ENCODE peak calls at places on chromosomes 5 and 9, in four cellular contexts. J is left ventricle myocardium inferior, S is sigmoid colon, P is small intestine. X is an unnamed sample.

GRCh38 chr5:151202381-151203139 is 21.3 kb downstream of the CCDC69 start:
- DNase-seq in J (no peak), P (peak; percentile 35), S (no peak), X (peak; percentile 42)

GRCh38 chr5:136432705-136433104 is 67.4 kb upstream of the TRPC7 start:
- DNase-seq in S (no peak), P (no peak), J (no peak), X (no peak)

GRCh38 chr5:151137067-151137825 is 20.3 kb downstream of the ANXA6 start:
- DNase-seq in P (no peak), J (no peak), S (no peak), X (no peak)

GRCh38 chr5:96885518-96886338 is 9.4 kb downstream of the ERAP2 start:
- DNase-seq in S (no peak), P (peak; percentile 51), J (no peak), X (no peak)

GRCh38 chr5:125093776-125094175 is 347.3 kb upstream of the ZNF608 start:
- DNase-seq in J (no peak), P (no peak), S (no peak), X (no peak)

GRCh38 chr5:7244977-7245376 is 151.0 kb upstream of the ADCY2 start:
- DNase-seq in J (no peak), S (no peak), P (peak; percentile 24), X (no peak)

GRCh38 chr5:133244242-133244641 is 192.4 kb downstream of the HSPA4 start:
- DNase-seq in J (no peak), P (no peak), S (no peak), X (no peak)

GRCh38 chr5:180007582-180007981 is 64.0 kb downstream of the RNF130 start:
- DNase-seq in P (peak; percentile 54), J (peak; percentile 29), S (no peak), X (no peak)

GRCh38 chr9:74952281-74953151 is at the start of gene C9orf40:
- DNase-seq in P (peak; percentile 86), S (peak; percentile 93), J (peak; percentile 91), X (peak; percentile 98)

GRCh38 chr5:147998704-147999103 is 65.1 kb upstream of the SPINK5 start:
- DNase-seq in S (no peak), J (no peak), P (no peak), X (no peak)

GRCh38 chr9:70263421-70263820 is 4.6 kb downstream of the SMC5 start:
- DNase-seq in S (no peak), P (no peak), J (no peak), X (no peak)

GRCh38 chr5:171342362-171343111 is 33.5 kb downstream of the TLX3 start:
- DNase-seq in J (no peak), P (peak; percentile 67), S (no peak), X (no peak)

GRCh38 chr9:81028504-81028903 is 660.8 kb downstream of the TLE1 start:
- DNase-seq in P (no peak), J (no peak), S (no peak), X (no peak)

GRCh38 chr9:113391917-113392316 is 9.2 kb downstream of the ALAD start:
- DNase-seq in P (no peak), J (no peak), S (no peak), X (no peak)

GRCh38 chr9:102499468-102499867 is 495.7 kb upstream of the CYLC2 start:
- DNase-seq in J (no peak), S (no peak), P (no peak), X (no peak)

GRCh38 chr5:168417731-168418429 is 68.4 kb upstream of the RARS1 start:
- DNase-seq in P (no peak), S (no peak), J (no peak), X (no peak)

GRCh38 chr5:178940569-178941360 is at the start of gene ZNF454:
- DNase-seq in S (peak; percentile 97), J (peak; percentile 93), P (peak; percentile 85), X (peak; percentile 96)
- H3K4me3 ChIP-seq in S (peak within 1 kb of the TSS; percentile 62), J (peak within 1 kb of the TSS; percentile 81), P (peak within 1 kb of the TSS; percentile 35), X (peak within 1 kb of the TSS; percentile 42)

GRCh38 chr9:22158275-22158674 is 149.2 kb upstream of the CDKN2B start:
- DNase-seq in P (peak; percentile 9), S (no peak), J (no peak), X (no peak)

GRCh38 chr9:22158983-22159382 is 149.9 kb upstream of the CDKN2B start:
- DNase-seq in S (peak; percentile 75), J (peak; percentile 28), P (no peak), X (no peak)

GRCh38 chr9:22157271-22157670 is 148.2 kb upstream of the CDKN2B start:
- DNase-seq in S (no peak), P (peak; percentile 27), J (no peak), X (no peak)

GRCh38 chr9:22156586-22156985 is 147.5 kb upstream of the CDKN2B start:
- DNase-seq in S (no peak), P (no peak), J (no peak), X (no peak)

DNA sequence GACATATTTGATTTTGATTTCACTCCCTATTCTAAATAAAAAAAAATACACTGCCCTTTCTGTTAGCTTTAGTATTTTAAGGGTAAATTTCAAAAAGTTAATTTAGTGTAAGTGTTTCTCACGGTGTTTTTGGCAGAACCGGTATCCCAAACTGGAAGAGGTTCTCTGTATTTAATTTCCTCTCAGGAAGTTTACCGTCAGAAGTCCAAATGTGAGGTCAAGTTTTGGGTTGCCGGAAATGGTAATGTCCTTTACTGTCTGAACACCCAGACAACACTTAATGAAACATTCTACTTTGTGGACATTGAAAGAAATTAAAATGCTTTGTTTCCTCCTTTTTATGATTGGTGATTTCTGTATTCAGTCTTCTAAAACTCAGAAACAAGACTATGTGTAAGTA is 148.7 kb upstream of the CDKN2B start:
- DNase-seq in P (no peak), S (no peak), J (no peak), X (no peak)
- H3K4me1 ChIP-seq in P (no peaks in the 10 kb centered on the region), S (no peaks in the 10 kb centered on the region), J (peaks cover 27% of the 10 kb centered on the region), X (no peaks in the 10 kb centered on the region)

DNA sequence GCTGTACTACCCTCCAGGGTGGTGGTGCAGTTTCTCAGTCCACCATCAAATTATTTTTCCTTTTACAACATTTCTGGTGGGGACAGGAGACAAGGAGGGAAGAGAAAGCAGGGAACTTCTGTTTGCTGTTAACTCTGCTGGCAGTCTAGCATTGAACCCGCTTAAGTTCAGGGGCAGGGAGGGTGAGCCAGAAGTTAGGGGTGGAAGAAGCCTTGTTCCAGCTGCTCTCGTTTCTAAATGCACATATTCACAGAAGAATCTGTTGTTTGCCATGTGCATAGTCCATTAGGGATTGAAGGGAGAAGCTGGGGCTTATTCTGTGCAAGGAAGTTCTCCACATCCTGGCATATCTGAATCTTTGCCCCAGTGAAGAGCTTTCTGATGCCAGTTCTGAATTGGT is 32.4 kb upstream of the ACOT12 start:
- DNase-seq in J (no peak), P (no peak), S (no peak), X (no peak)
- H3K27ac ChIP-seq in J (peak overlapping the region; percentile 4), P (peak overlapping the region; percentile 54), S (no peak overlapping the region), X (no peak overlapping the region)

GRCh38 chr9:27817747-27818146 is 244.5 kb upstream of the C9orf72 start:
- DNase-seq in P (no peak), S (no peak), J (no peak), X (no peak)
- H3K4me3 ChIP-seq in P (no peak overlapping the region), S (no peak overlapping the region), J (no peak overlapping the region), X (no peak overlapping the region)

GRCh38 chr5:181047921-181048320 is 7.9 kb downstream of the BTNL9 start:
- DNase-seq in P (no peak), S (no peak), J (no peak), X (no peak)

GRCh38 chr5:181051841-181052525 is 11.9 kb downstream of the BTNL9 start:
- DNase-seq in P (no peak), J (no peak), S (no peak), X (no peak)

GRCh38 chr5:181047288-181047687 is 7.2 kb downstream of the BTNL9 start:
- DNase-seq in P (no peak), J (no peak), S (no peak), X (no peak)

GRCh38 chr5:181052526-181052927 is 12.5 kb downstream of the BTNL9 start:
- DNase-seq in S (no peak), P (no peak), J (peak; percentile 26), X (no peak)

DNA sequence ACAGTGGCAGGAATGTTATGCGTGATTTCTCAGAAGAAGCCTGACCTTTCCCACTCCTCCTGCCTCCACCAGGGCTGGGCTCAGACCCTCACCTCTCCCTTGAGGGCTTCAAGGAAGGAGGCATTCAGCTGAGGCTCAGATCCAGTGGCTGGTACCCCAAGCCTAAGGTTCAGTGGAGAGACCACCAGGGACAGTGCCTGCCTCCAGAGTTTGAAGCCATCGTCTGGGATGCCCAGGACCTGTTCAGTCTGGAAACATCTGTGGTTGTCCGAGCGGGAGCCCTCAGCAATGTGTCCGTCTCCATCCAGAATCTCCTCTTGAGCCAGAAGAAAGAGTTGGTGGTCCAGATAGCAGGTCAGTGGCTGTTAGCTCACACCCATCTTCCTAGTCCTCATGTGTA is 9.9 kb downstream of the BTNL9 start:
- DNase-seq in J (no peak), S (no peak), P (no peak), X (no peak)
- H3K4me1 ChIP-seq in J (peaks cover 43% of the 10 kb centered on the region), S (peaks cover 19% of the 10 kb centered on the region), P (peaks cover 7% of the 10 kb centered on the region), X (no peaks in the 10 kb centered on the region)

GRCh38 chr5:130976491-130976890 is 188.6 kb downstream of the HINT1 start:
- DNase-seq in S (no peak), P (no peak), J (no peak), X (no peak)

GRCh38 chr5:130974284-130974683 is 190.8 kb downstream of the HINT1 start:
- DNase-seq in J (no peak), S (no peak), P (no peak), X (no peak)

GRCh38 chr5:130975847-130976246 is 189.2 kb downstream of the HINT1 start:
- DNase-seq in S (no peak), P (no peak), J (no peak), X (no peak)

GRCh38 chr5:130978475-130978874 is 186.6 kb downstream of the HINT1 start:
- DNase-seq in S (no peak), P (no peak), J (no peak), X (no peak)

GRCh38 chr5:130975299-130975698 is 189.8 kb downstream of the HINT1 start:
- DNase-seq in S (no peak), J (no peak), P (no peak), X (no peak)
- H3K27ac ChIP-seq in S (no peak overlapping the region), J (no peak overlapping the region), P (no peak overlapping the region), X (no peak overlapping the region)

X was measured in aorta.